ENCODE peak calls at places on chromosomes 4 and X, in four cellular contexts. F is tibial artery, H is substantia nigra, K is AG20443. D is an unnamed sample.

GRCh38 chrX:132751043-132751690 is 207.3 kb downstream of the HS6ST2 start:
- DNase-seq in H (no peak), F (no peak), K (no peak), D (no peak)

GRCh38 chr4:5808081-5808741 is 84.7 kb downstream of the CRMP1 start:
- DNase-seq in K (no peak), H (no peak), F (no peak), D (no peak)

GRCh38 chr4:78288327-78288726 is 231.2 kb downstream of the FRAS1 start:
- DNase-seq in H (no peak), F (no peak), K (peak), D (no peak)

GRCh38 chrX:1824855-1825254 is 210.0 kb downstream of the ASMT start:
- DNase-seq in K (no peak), H (no peak), F (no peak), D (no peak)

GRCh38 chrX:39613508-39613921 is 484.2 kb downstream of the BCOR start:
- DNase-seq in K (peak), H (no peak), F (no peak), D (no peak)

GRCh38 chrX:30938295-30938694 is 49.2 kb upstream of the TAB3 start:
- DNase-seq in K (no peak), F (no peak), H (no peak), D (no peak)

GRCh38 chr4:41146716-41147506 is 67.4 kb downstream of the APBB2 start:
- DNase-seq in F (peak), K (peak), H (peak), D (no peak)

GRCh38 chrX:12210196-12210815 is 72.0 kb downstream of the FRMPD4 start:
- DNase-seq in H (no peak), F (peak), K (peak), D (no peak)

GRCh38 chrX:38109042-38109904 is 102.9 kb downstream of the SYTL5 start:
- DNase-seq in F (no peak), K (no peak), H (no peak), D (no peak)

GRCh38 chr4:77820836-77821561 is 1.8 kb upstream of the CNOT6L start:
- DNase-seq in H (no peak), F (no peak), K (peak), D (no peak)

D was measured in activated T-helper 9 cell treated with anti-CD3 and anti-CD28 coated beads, Interleukin-2, amount 50 U/mL, for 16 hours.